ENCODE peak calls at places on chromosomes 4 and X, in eight cellular contexts. F is BE2C; R is activated CD4-positive, alpha-beta T cell treated with anti-CD3 and anti-CD28 coated beads, Interleukin-2, amount 10 ng/mL, durations not matched to agents 7 days and 5 days; I is neuronal stem cell; M is neural crest cell; H is stimulated activated CD4-positive, alpha-beta T cell treated with anti-CD3 and anti-CD28 coated beads, Interleukin-2, amount 100 ng/mL, for 48 hours; E is NCI-H1105; Q is skeletal muscle cell. G is an unnamed sample.
A peak's percentile ranks its signal among the peaks of the same experiment; 100 is the strongest.

GRCh38 chr4:1464581-1465171 is 58.4 kb upstream of the NKX1-1 start:
- DNase-seq in I (no peak), E (no peak), M (no peak), F (no peak), R (no peak), Q (no peak), H (no peak), G (no peak)

GRCh38 chr4:143531368-143531767 is 17.9 kb downstream of the SMARCA5 start:
- DNase-seq in F (no peak), E (no peak), R (no peak), Q (no peak), M (no peak), H (no peak), I (no peak), G (peak; percentile 57)

GRCh38 chrX:5708209-5708608 is 520.5 kb downstream of the NLGN4X start:
- DNase-seq in Q (no peak), E (no peak), I (no peak), R (no peak), M (no peak), H (no peak), F (no peak), G (no peak)

GRCh38 chr4:39285853-39286252 is 80.3 kb downstream of the RFC1 start:
- DNase-seq in Q (no peak), F (no peak), H (no peak), E (no peak), I (no peak), M (no peak), R (no peak), G (no peak)

GRCh38 chr4:20386001-20386740 is 134.5 kb downstream of the SLIT2 start:
- DNase-seq in H (no peak), E (no peak), Q (no peak), M (no peak), R (no peak), F (no peak), I (no peak), G (no peak)

GRCh38 chr4:109708435-109708834 is 5.2 kb upstream of the CASP6 start:
- DNase-seq in E (no peak), H (no peak), R (no peak), I (no peak), M (no peak), Q (no peak), F (no peak), G (no peak)

GRCh38 chr4:143658336-143658735 is 42.1 kb downstream of the FREM3 start:
- DNase-seq in E (no peak), M (no peak), F (no peak), Q (no peak), R (no peak), I (no peak), H (no peak), G (no peak)

GRCh38 chrX:22800360-22800759 is 199.4 kb upstream of the DDX53 start:
- DNase-seq in Q (peak; percentile 72), H (no peak), F (no peak), M (no peak), R (no peak), I (no peak), E (no peak), G (peak; percentile 1)

GRCh38 chrX:29478336-29479069 is 736.9 kb upstream of the MAGEB2 start:
- DNase-seq in R (no peak), H (no peak), F (peak; percentile 3), M (peak; percentile 23), I (peak; percentile 4), E (no peak), Q (no peak), G (peak; percentile 13)

GRCh38 chrX:96889726-96890125 is 6.0 kb downstream of the RPA4 start:
- DNase-seq in Q (no peak), I (no peak), F (no peak), H (no peak), R (no peak), M (no peak), E (no peak), G (no peak)

GRCh38 chr4:11488657-11489448 is 60.2 kb upstream of the HS3ST1 start:
- DNase-seq in M (no peak), R (no peak), F (no peak), I (no peak), Q (no peak), H (no peak), E (no peak), G (no peak)

GRCh38 chr4:174522183-174523002 is at the start of gene HPGD:
- DNase-seq in I (peak; percentile 61), H (peak; percentile 9), R (peak; percentile 74), E (peak; percentile 31), M (peak; percentile 26), F (peak; percentile 52), Q (no peak), G (peak; percentile 90)

GRCh38 chr4:38565271-38566199 is 98.5 kb upstream of the KLF3 start:
- DNase-seq in M (no peak), F (peak; percentile 24), I (no peak), E (peak; percentile 68), H (no peak), Q (no peak), R (no peak), G (peak; percentile 71)

GRCh38 chrX:132622130-132622529 is 133.3 kb upstream of the MBNL3 start:
- DNase-seq in R (no peak), I (no peak), M (no peak), E (no peak), F (peak; percentile 6), Q (no peak), H (peak; percentile 15), G (peak; percentile 86)

GRCh38 chr4:6180841-6181631 is 19.3 kb downstream of the JAKMIP1 start:
- DNase-seq in E (no peak), M (no peak), F (no peak), H (peak; percentile 51), R (peak; percentile 77), I (no peak), Q (no peak), G (no peak)

GRCh38 chr4:85598936-85599335 is 124.0 kb downstream of the ARHGAP24 start:
- DNase-seq in E (no peak), H (no peak), I (no peak), M (no peak), R (no peak), F (no peak), Q (no peak), G (no peak)

GRCh38 chr4:141763373-141763772 is 127.0 kb downstream of the IL15 start:
- DNase-seq in R (no peak), H (no peak), E (no peak), F (no peak), M (no peak), I (no peak), Q (no peak), G (no peak)

GRCh38 chr4:156725257-156725656 is 246.3 kb downstream of the PDGFC start:
- DNase-seq in R (no peak), E (no peak), F (no peak), M (no peak), I (no peak), H (no peak), Q (no peak), G (no peak)

GRCh38 chr4:40515398-40516293 is 114.0 kb downstream of the RBM47 start:
- DNase-seq in E (no peak), R (no peak), I (no peak), F (no peak), M (no peak), Q (no peak), H (no peak), G (peak; percentile 76)

GRCh38 chr4:86452323-86452995 is 92.6 kb upstream of the MAPK10 start:
- DNase-seq in Q (no peak), H (no peak), E (peak; percentile 9), F (no peak), M (no peak), I (no peak), R (no peak), G (no peak)

GRCh38 chrX:64205735-64206491 is 405 bp upstream of the AMER1 start:
- DNase-seq in R (peak; percentile 89), F (peak; percentile 89), E (peak; percentile 74), H (peak; percentile 79), I (peak; percentile 90), Q (peak; percentile 76), M (peak; percentile 83), G (peak; percentile 92)

GRCh38 chrX:65757943-65758342 is 90.5 kb downstream of the MSN start:
- DNase-seq in H (no peak), R (no peak), E (no peak), I (no peak), M (no peak), F (no peak), Q (no peak), G (no peak)

GRCh38 chrX:139543920-139544319 is 13.4 kb downstream of the F9 start:
- DNase-seq in Q (no peak), H (no peak), E (no peak), R (no peak), F (no peak), I (no peak), M (no peak), G (no peak)